ENCODE peak calls at places on chromosomes 13 and 19, in eight cellular contexts. One of them, this sample, is unnamed.

GRCh38 chr19:42005504-42005903 is 11.5 kb upstream of the ATP1A3 start:
- DNase-seq in ascending aorta: no peak
- DNase-seq in cardiac muscle cell: no peak
- DNase-seq in neural progenitor cell: no peak
- DNase-seq in CD8-positive, alpha-beta T cell: no peak
- DNase-seq in H1: no peak
- DNase-seq in IMR-90: no peak
- DNase-seq in upper lobe of left lung: peak
- DNase-seq in this sample: no peak

GRCh38 chr19:28555317-28555716 is 657.6 kb downstream of the UQCRFS1 start:
- DNase-seq in ascending aorta: no peak
- DNase-seq in cardiac muscle cell: no peak
- DNase-seq in neural progenitor cell: no peak
- DNase-seq in CD8-positive, alpha-beta T cell: no peak
- DNase-seq in H1: no peak
- DNase-seq in IMR-90: no peak
- DNase-seq in upper lobe of left lung: no peak
- DNase-seq in this sample: no peak

GRCh38 chr13:49248433-49249002 is 793 bp downstream of the CDADC1 start:
- DNase-seq in ascending aorta: no peak
- DNase-seq in cardiac muscle cell: no peak
- DNase-seq in neural progenitor cell: peak
- DNase-seq in CD8-positive, alpha-beta T cell: no peak
- DNase-seq in H1: no peak
- DNase-seq in IMR-90: peak
- DNase-seq in upper lobe of left lung: no peak
- DNase-seq in this sample: no peak

GRCh38 chr19:10764340-10764894 is 46.5 kb downstream of the DNM2 start:
- DNase-seq in ascending aorta: no peak
- DNase-seq in cardiac muscle cell: peak
- DNase-seq in neural progenitor cell: no peak
- DNase-seq in CD8-positive, alpha-beta T cell: no peak
- DNase-seq in H1: no peak
- DNase-seq in IMR-90: no peak
- DNase-seq in upper lobe of left lung: no peak
- DNase-seq in this sample: no peak

GRCh38 chr13:66994097-66994496 is 236.0 kb downstream of the PCDH9 start:
- DNase-seq in ascending aorta: peak
- DNase-seq in cardiac muscle cell: peak
- DNase-seq in neural progenitor cell: peak
- DNase-seq in CD8-positive, alpha-beta T cell: no peak
- DNase-seq in H1: peak
- DNase-seq in IMR-90: peak
- DNase-seq in upper lobe of left lung: peak
- DNase-seq in this sample: no peak

GRCh38 chr13:94705081-94705751 is 7.1 kb downstream of the SOX21 start:
- DNase-seq in ascending aorta: no peak
- DNase-seq in cardiac muscle cell: no peak
- DNase-seq in neural progenitor cell: peak
- DNase-seq in CD8-positive, alpha-beta T cell: no peak
- DNase-seq in H1: no peak
- DNase-seq in IMR-90: no peak
- DNase-seq in upper lobe of left lung: peak
- DNase-seq in this sample: no peak

GRCh38 chr13:30856004-30856790 is 49.9 kb upstream of the MEDAG start:
- DNase-seq in ascending aorta: no peak
- DNase-seq in cardiac muscle cell: no peak
- DNase-seq in neural progenitor cell: no peak
- DNase-seq in CD8-positive, alpha-beta T cell: no peak
- DNase-seq in H1: no peak
- DNase-seq in IMR-90: no peak
- DNase-seq in upper lobe of left lung: no peak
- DNase-seq in this sample: no peak

GRCh38 chr13:42497798-42498197 is 76.2 kb upstream of the TNFSF11 start:
- DNase-seq in ascending aorta: no peak
- DNase-seq in cardiac muscle cell: no peak
- DNase-seq in neural progenitor cell: no peak
- DNase-seq in CD8-positive, alpha-beta T cell: no peak
- DNase-seq in H1: no peak
- DNase-seq in IMR-90: peak
- DNase-seq in upper lobe of left lung: no peak
- DNase-seq in this sample: no peak

GRCh38 chr19:18488838-18489626 is 32.8 kb downstream of the ELL start:
- DNase-seq in ascending aorta: no peak
- DNase-seq in cardiac muscle cell: peak
- DNase-seq in neural progenitor cell: peak
- DNase-seq in CD8-positive, alpha-beta T cell: no peak
- DNase-seq in H1: no peak
- DNase-seq in IMR-90: no peak
- DNase-seq in upper lobe of left lung: no peak
- DNase-seq in this sample: no peak

GRCh38 chr19:8573316-8573715 is 3.9 kb downstream of the MYO1F start:
- DNase-seq in ascending aorta: no peak
- DNase-seq in cardiac muscle cell: no peak
- DNase-seq in neural progenitor cell: no peak
- DNase-seq in CD8-positive, alpha-beta T cell: peak
- DNase-seq in H1: no peak
- DNase-seq in IMR-90: no peak
- DNase-seq in upper lobe of left lung: no peak
- DNase-seq in this sample: no peak

GRCh38 chr19:17706750-17707181 is 12.5 kb upstream of the MAP1S start:
- DNase-seq in ascending aorta: no peak
- DNase-seq in cardiac muscle cell: peak
- DNase-seq in neural progenitor cell: peak
- DNase-seq in CD8-positive, alpha-beta T cell: no peak
- DNase-seq in H1: peak
- DNase-seq in IMR-90: peak
- DNase-seq in upper lobe of left lung: no peak
- DNase-seq in this sample: peak

GRCh38 chr19:19304186-19304975 is 15.9 kb downstream of the SUGP1 start:
- DNase-seq in ascending aorta: no peak
- DNase-seq in cardiac muscle cell: no peak
- DNase-seq in neural progenitor cell: no peak
- DNase-seq in CD8-positive, alpha-beta T cell: no peak
- DNase-seq in H1: no peak
- DNase-seq in IMR-90: no peak
- DNase-seq in upper lobe of left lung: no peak
- DNase-seq in this sample: no peak

GRCh38 chr13:23433171-23434153 is at the start of gene SACS:
- DNase-seq in ascending aorta: no peak
- DNase-seq in cardiac muscle cell: peak
- DNase-seq in neural progenitor cell: peak
- DNase-seq in CD8-positive, alpha-beta T cell: no peak
- DNase-seq in H1: peak
- DNase-seq in IMR-90: peak
- DNase-seq in upper lobe of left lung: peak
- DNase-seq in this sample: no peak

GRCh38 chr19:29519146-29519545 is 6.6 kb upstream of the VSTM2B start:
- DNase-seq in ascending aorta: no peak
- DNase-seq in cardiac muscle cell: no peak
- DNase-seq in neural progenitor cell: no peak
- DNase-seq in CD8-positive, alpha-beta T cell: no peak
- DNase-seq in H1: no peak
- DNase-seq in IMR-90: no peak
- DNase-seq in upper lobe of left lung: no peak
- DNase-seq in this sample: no peak

GRCh38 chr19:48813123-48813911 is 2.5 kb upstream of the BCAT2 start:
- DNase-seq in ascending aorta: no peak
- DNase-seq in cardiac muscle cell: no peak
- DNase-seq in neural progenitor cell: peak
- DNase-seq in CD8-positive, alpha-beta T cell: no peak
- DNase-seq in H1: no peak
- DNase-seq in IMR-90: no peak
- DNase-seq in upper lobe of left lung: peak
- DNase-seq in this sample: no peak
- TF ChIP-seq CTCF in ascending aorta: no peak
- TF ChIP-seq CTCF in cardiac muscle cell: peak
- TF ChIP-seq CTCF in neural progenitor cell: peak
- TF ChIP-seq CTCF in CD8-positive, alpha-beta T cell: no peak
- TF ChIP-seq CTCF in H1: peak
- TF ChIP-seq CTCF in IMR-90: no peak
- TF ChIP-seq CTCF in upper lobe of left lung: no peak
- TF ChIP-seq CTCF in this sample: peak

DNA sequence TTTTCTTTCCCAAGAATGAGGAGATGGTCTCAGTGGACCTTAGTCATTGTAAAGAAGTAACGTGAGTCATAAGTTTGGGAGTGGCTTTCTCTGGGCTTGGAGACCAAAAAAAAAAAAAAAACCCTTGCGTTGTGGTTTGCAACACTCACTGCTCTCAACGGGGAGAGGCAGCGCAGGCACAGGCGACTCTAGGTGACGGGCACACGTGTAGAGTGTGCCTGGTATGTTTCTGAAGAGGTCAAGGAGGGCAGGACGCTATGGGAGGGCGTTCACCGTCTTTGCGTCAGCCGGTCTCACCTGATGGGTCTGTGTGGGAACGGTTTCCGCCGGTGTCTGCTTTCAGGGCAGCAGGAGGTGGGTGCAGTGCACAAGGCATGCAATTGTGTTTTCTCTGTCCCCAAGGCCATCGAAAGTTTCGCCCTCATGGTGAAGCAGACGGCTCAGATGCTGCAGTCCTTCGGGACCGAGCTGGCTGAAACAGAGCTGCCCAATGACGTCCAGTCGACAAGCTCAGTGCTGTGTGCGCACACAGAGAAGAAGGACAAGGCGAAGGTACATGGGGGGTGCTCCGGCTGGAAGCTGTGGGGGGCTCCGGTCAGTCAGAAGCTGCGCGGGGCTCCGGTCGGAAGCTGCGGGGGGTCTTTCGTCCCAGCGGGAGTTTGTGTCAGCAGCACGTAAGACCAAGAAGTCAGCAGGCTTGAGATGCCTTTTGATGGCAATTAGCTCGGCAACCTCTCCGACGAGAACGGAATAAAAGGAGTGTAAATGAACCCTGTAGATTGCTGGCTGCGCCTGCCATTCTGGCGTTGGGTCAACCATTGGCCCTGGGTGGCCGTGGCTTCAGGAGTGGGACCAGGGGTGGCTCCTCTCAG is 40.8 kb upstream of the F7 start:
- DNase-seq in ascending aorta: no peak
- DNase-seq in cardiac muscle cell: no peak
- DNase-seq in neural progenitor cell: no peak
- DNase-seq in CD8-positive, alpha-beta T cell: no peak
- DNase-seq in H1: no peak
- DNase-seq in IMR-90: peak
- DNase-seq in upper lobe of left lung: no peak
- DNase-seq in this sample: no peak
- H3K4me3 ChIP-seq in ascending aorta: no peak
- H3K4me3 ChIP-seq in cardiac muscle cell: no peak
- H3K4me3 ChIP-seq in neural progenitor cell: no peak
- H3K4me3 ChIP-seq in CD8-positive, alpha-beta T cell: no peak
- H3K4me3 ChIP-seq in H1: no peak
- H3K4me3 ChIP-seq in IMR-90: no peak
- H3K4me3 ChIP-seq in upper lobe of left lung: no peak
- H3K4me3 ChIP-seq in this sample: no peak

GRCh38 chr19:49975051-49975450 is 14.1 kb upstream of the SIGLEC11 start:
- DNase-seq in ascending aorta: no peak
- DNase-seq in cardiac muscle cell: no peak
- DNase-seq in neural progenitor cell: no peak
- DNase-seq in CD8-positive, alpha-beta T cell: no peak
- DNase-seq in H1: no peak
- DNase-seq in IMR-90: no peak
- DNase-seq in upper lobe of left lung: no peak
- DNase-seq in this sample: no peak
- TF ChIP-seq CTCF in ascending aorta: no peak
- TF ChIP-seq CTCF in cardiac muscle cell: no peak
- TF ChIP-seq CTCF in neural progenitor cell: no peak
- TF ChIP-seq CTCF in CD8-positive, alpha-beta T cell: no peak
- TF ChIP-seq CTCF in H1: no peak
- TF ChIP-seq CTCF in IMR-90: no peak
- TF ChIP-seq CTCF in upper lobe of left lung: no peak
- TF ChIP-seq CTCF in this sample: no peak

GRCh38 chr13:37598572-37598971 is at the start of gene POSTN:
- DNase-seq in ascending aorta: no peak
- DNase-seq in cardiac muscle cell: peak
- DNase-seq in neural progenitor cell: no peak
- DNase-seq in CD8-positive, alpha-beta T cell: no peak
- DNase-seq in H1: no peak
- DNase-seq in IMR-90: peak
- DNase-seq in upper lobe of left lung: no peak
- DNase-seq in this sample: no peak
- H3K4me3 ChIP-seq in ascending aorta: peak
- H3K4me3 ChIP-seq in cardiac muscle cell: no peak
- H3K4me3 ChIP-seq in neural progenitor cell: no peak
- H3K4me3 ChIP-seq in CD8-positive, alpha-beta T cell: no peak
- H3K4me3 ChIP-seq in H1: no peak
- H3K4me3 ChIP-seq in IMR-90: peak
- H3K4me3 ChIP-seq in upper lobe of left lung: peak
- H3K4me3 ChIP-seq in this sample: no peak

GRCh38 chr13:85381082-85381481 is 418.1 kb downstream of the SLITRK6 start:
- DNase-seq in ascending aorta: no peak
- DNase-seq in cardiac muscle cell: no peak
- DNase-seq in neural progenitor cell: no peak
- DNase-seq in CD8-positive, alpha-beta T cell: no peak
- DNase-seq in H1: no peak
- DNase-seq in IMR-90: no peak
- DNase-seq in upper lobe of left lung: no peak
- DNase-seq in this sample: no peak

GRCh38 chr13:85379991-85380390 is 419.2 kb downstream of the SLITRK6 start:
- DNase-seq in ascending aorta: no peak
- DNase-seq in cardiac muscle cell: no peak
- DNase-seq in neural progenitor cell: no peak
- DNase-seq in CD8-positive, alpha-beta T cell: no peak
- DNase-seq in H1: no peak
- DNase-seq in IMR-90: no peak
- DNase-seq in upper lobe of left lung: no peak
- DNase-seq in this sample: no peak

GRCh38 chr13:85373322-85373721 is 425.9 kb downstream of the SLITRK6 start:
- DNase-seq in ascending aorta: no peak
- DNase-seq in cardiac muscle cell: no peak
- DNase-seq in neural progenitor cell: no peak
- DNase-seq in CD8-positive, alpha-beta T cell: no peak
- DNase-seq in H1: no peak
- DNase-seq in IMR-90: no peak
- DNase-seq in upper lobe of left lung: no peak
- DNase-seq in this sample: no peak

GRCh38 chr13:85379433-85379832 is 419.8 kb downstream of the SLITRK6 start:
- DNase-seq in ascending aorta: no peak
- DNase-seq in cardiac muscle cell: no peak
- DNase-seq in neural progenitor cell: no peak
- DNase-seq in CD8-positive, alpha-beta T cell: no peak
- DNase-seq in H1: no peak
- DNase-seq in IMR-90: no peak
- DNase-seq in upper lobe of left lung: no peak
- DNase-seq in this sample: no peak

DNA sequence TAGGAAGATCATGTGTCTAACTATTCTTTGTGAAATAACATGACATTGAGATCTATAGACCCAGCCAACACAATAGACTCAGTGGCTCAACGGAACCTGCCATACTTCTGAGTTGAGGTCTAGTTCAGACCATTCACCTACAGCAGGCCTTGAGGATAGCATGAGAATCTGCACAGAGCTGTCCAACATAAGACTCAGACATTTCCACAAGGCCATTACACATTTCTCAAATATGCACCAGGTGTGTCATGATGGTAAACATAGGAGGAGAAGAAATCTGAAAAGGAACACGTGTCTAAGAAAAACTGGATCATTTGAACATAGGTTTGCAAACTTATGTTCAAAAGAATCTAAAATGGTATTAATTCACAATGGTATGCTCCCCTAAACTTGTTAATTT is 421.4 kb downstream of the SLITRK6 start:
- DNase-seq in ascending aorta: no peak
- DNase-seq in cardiac muscle cell: no peak
- DNase-seq in neural progenitor cell: no peak
- DNase-seq in CD8-positive, alpha-beta T cell: no peak
- DNase-seq in H1: no peak
- DNase-seq in IMR-90: no peak
- DNase-seq in upper lobe of left lung: no peak
- DNase-seq in this sample: no peak
- TF ChIP-seq CTCF in ascending aorta: no peak
- TF ChIP-seq CTCF in cardiac muscle cell: no peak
- TF ChIP-seq CTCF in neural progenitor cell: no peak
- TF ChIP-seq CTCF in CD8-positive, alpha-beta T cell: no peak
- TF ChIP-seq CTCF in H1: no peak
- TF ChIP-seq CTCF in IMR-90: no peak
- TF ChIP-seq CTCF in upper lobe of left lung: no peak
- TF ChIP-seq CTCF in this sample: no peak